ENCODE peak calls at places on chromosomes 7 and 10, in six cellular contexts. O is colonic mucosa; T is OCI-LY7; U is left ventricle myocardium inferior; E is CD8-positive, alpha-beta memory T cell; X is right cardiac atrium. Y is an unnamed sample.

GRCh38 chr7:43693687-43694398 is 35.5 kb downstream of the COA1 start:
- DNase-seq in O (no peak), T (no peak), U (no peak), E (no peak), X (no peak), Y (no peak)

GRCh38 chr7:129664029-129665012 is 52.8 kb downstream of the NRF1 start:
- DNase-seq in O (no peak), T (peak; percentile 42), U (no peak), E (no peak), X (no peak), Y (no peak)

GRCh38 chr10:23818484-23818883 is 379.6 kb downstream of the OTUD1 start:
- DNase-seq in O (no peak), T (no peak), U (no peak), E (no peak), X (no peak), Y (no peak)

GRCh38 chr7:158295966-158296797 is 291.4 kb downstream of the PTPRN2 start:
- DNase-seq in O (no peak), T (no peak), U (no peak), E (no peak), X (no peak), Y (no peak)

GRCh38 chr10:92696606-92697383 is 7.0 kb downstream of the HHEX start:
- DNase-seq in O (no peak), T (no peak), U (no peak), E (no peak), X (no peak), Y (no peak)

GRCh38 chr7:107180378-107180777 is 11.6 kb downstream of the HBP1 start:
- DNase-seq in O (peak; percentile 69), T (no peak), U (no peak), E (peak; percentile 20), X (peak; percentile 65), Y (no peak)

GRCh38 chr7:2504818-2505375 is 14.7 kb upstream of the LFNG start:
- DNase-seq in O (no peak), T (no peak), U (no peak), E (no peak), X (peak; percentile 45), Y (no peak)

GRCh38 chr7:43071604-43072003 is 40.8 kb upstream of the HECW1 start:
- DNase-seq in O (no peak), T (peak; percentile 73), U (no peak), E (no peak), X (no peak), Y (no peak)

GRCh38 chr7:14954035-14954434 is 51.5 kb upstream of the DGKB start:
- DNase-seq in O (no peak), T (no peak), U (no peak), E (no peak), X (no peak), Y (no peak)

GRCh38 chr7:3911685-3912084 is 610.6 kb downstream of the SDK1 start:
- DNase-seq in O (no peak), T (no peak), U (no peak), E (no peak), X (no peak), Y (no peak)

GRCh38 chr10:86256690-86257315 is 109.8 kb downstream of the GRID1 start:
- DNase-seq in O (no peak), T (no peak), U (no peak), E (no peak), X (no peak), Y (no peak)

GRCh38 chr7:105648561-105649401 is 67.5 kb upstream of the EFCAB10 start:
- DNase-seq in O (peak; percentile 57), T (no peak), U (no peak), E (no peak), X (no peak), Y (no peak)

GRCh38 chr7:96359876-96360275 is 38.0 kb upstream of the SLC25A13 start:
- DNase-seq in O (no peak), T (no peak), U (no peak), E (no peak), X (no peak), Y (no peak)

GRCh38 chr7:112630565-112630964 is 149.8 kb downstream of the LSMEM1 start:
- DNase-seq in O (no peak), T (no peak), U (no peak), E (no peak), X (no peak), Y (no peak)

GRCh38 chr10:88849224-88849623 is 2.4 kb downstream of the ANKRD22 start:
- DNase-seq in O (no peak), T (no peak), U (no peak), E (no peak), X (no peak), Y (no peak)

GRCh38 chr7:100585511-100586265 is at the start of gene LRCH4:
- DNase-seq in O (peak; percentile 82), T (peak; percentile 63), U (no peak), E (peak; percentile 62), X (no peak), Y (peak; percentile 65)

GRCh38 chr7:86914468-86915054 is 144.9 kb downstream of the ELAPOR2 start:
- DNase-seq in O (no peak), T (peak; percentile 37), U (no peak), E (no peak), X (no peak), Y (no peak)

GRCh38 chr7:101598422-101598957 is 30.6 kb downstream of the MYL10 start:
- DNase-seq in O (peak; percentile 95), T (no peak), U (no peak), E (no peak), X (peak; percentile 76), Y (no peak)

GRCh38 chr10:58740620-58741369 is 228.1 kb downstream of the BICC1 start:
- DNase-seq in O (no peak), T (no peak), U (no peak), E (no peak), X (peak; percentile 42), Y (no peak)

GRCh38 chr7:11203688-11204087 is 230.0 kb downstream of the PHF14 start:
- DNase-seq in O (peak; percentile 24), T (no peak), U (peak; percentile 60), E (no peak), X (peak; percentile 81), Y (peak; percentile 18)

GRCh38 chr10:34768261-34768971 is 46.7 kb downstream of the PARD3 start:
- DNase-seq in O (peak; percentile 87), T (no peak), U (peak; percentile 83), E (no peak), X (peak; percentile 94), Y (peak; percentile 71)

GRCh38 chr10:96851281-96851680 is 19.2 kb downstream of the LCOR start:
- DNase-seq in O (no peak), T (no peak), U (no peak), E (no peak), X (no peak), Y (no peak)

GRCh38 chr7:85829817-85830432 is 643.1 kb upstream of the SEMA3D start:
- DNase-seq in O (no peak), T (peak; percentile 19), U (no peak), E (no peak), X (no peak), Y (no peak)

GRCh38 chr7:102264367-102264891 is 22.2 kb upstream of the SH2B2 start:
- DNase-seq in O (no peak), T (no peak), U (no peak), E (no peak), X (no peak), Y (no peak)

GRCh38 chr7:2607913-2608899 is 23.6 kb upstream of the TTYH3 start:
- DNase-seq in O (no peak), T (no peak), U (no peak), E (no peak), X (no peak), Y (no peak)

GRCh38 chr10:95303535-95303934 is 12.7 kb upstream of the PDLIM1 start:
- DNase-seq in O (no peak), T (no peak), U (no peak), E (no peak), X (no peak), Y (no peak)

GRCh38 chr10:70738425-70739121 is 46.6 kb downstream of the TBATA start:
- DNase-seq in O (no peak), T (peak; percentile 6), U (peak; percentile 7), E (no peak), X (no peak), Y (no peak)

GRCh38 chr7:150481207-150481920 is 30.9 kb downstream of the GIMAP8 start:
- DNase-seq in O (no peak), T (no peak), U (no peak), E (peak; percentile 45), X (no peak), Y (no peak)

GRCh38 chr10:25797888-25798429 is 136.1 kb upstream of the MYO3A start:
- DNase-seq in O (no peak), T (no peak), U (no peak), E (no peak), X (no peak), Y (no peak)

GRCh38 chr10:63129888-63130287 is 3.2 kb upstream of the NRBF2 start:
- DNase-seq in O (no peak), T (no peak), U (no peak), E (no peak), X (no peak), Y (no peak)

DNA sequence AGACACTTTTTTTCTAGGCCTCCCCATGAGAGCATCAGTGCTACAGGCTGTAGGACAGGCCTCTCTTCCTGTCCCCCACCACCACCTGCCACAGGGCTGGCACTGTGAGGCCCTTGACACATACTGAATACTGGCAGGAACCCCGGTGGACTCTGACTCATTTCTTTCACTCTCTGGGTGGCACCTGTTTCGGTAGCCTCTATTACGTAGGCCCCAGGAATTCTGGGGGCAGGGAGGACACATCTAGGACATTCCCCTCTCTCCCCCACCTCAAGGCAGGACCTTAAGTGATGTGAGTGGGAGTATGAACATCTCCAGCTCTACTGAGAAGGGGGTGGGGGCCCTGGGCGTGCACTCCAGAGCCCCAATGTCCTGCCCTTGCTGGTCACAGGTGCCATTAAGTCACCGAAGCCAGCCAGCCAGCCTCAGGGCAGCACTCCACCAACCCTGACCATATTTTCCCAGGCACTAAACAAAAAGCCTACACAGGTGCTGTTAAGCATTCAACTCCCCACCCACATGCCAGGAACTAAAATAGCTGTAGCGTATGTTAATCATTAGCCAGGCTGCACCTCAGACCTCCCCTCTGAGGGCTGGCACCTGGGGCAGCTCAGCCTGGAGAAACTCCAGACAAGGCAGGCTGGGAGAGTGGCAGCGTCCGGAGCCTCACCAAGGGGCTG is 8.9 kb downstream of the ANXA11 start:
- DNase-seq in O (peak; percentile 89), T (peak; percentile 40), U (no peak), E (peak; percentile 57), X (no peak), Y (no peak)
- H3K4me1 ChIP-seq in O (peaks cover 63% of the 10 kb centered on the region), T (peaks cover 62% of the 10 kb centered on the region), U (peaks cover 100% of the 10 kb centered on the region), E (peaks cover 82% of the 10 kb centered on the region), X (peaks cover 55% of the 10 kb centered on the region), Y (peaks cover 100% of the 10 kb centered on the region)

GRCh38 chr10:44965651-44966097 is 6.1 kb downstream of the RASSF4 start:
- DNase-seq in O (peak; percentile 17), T (no peak), U (no peak), E (no peak), X (no peak), Y (peak; percentile 44)
- H3K4me1 ChIP-seq in O (peaks cover 1% of the 10 kb centered on the region), T (peaks cover 71% of the 10 kb centered on the region), U (peaks cover 100% of the 10 kb centered on the region), E (peaks cover 35% of the 10 kb centered on the region), X (peaks cover 62% of the 10 kb centered on the region), Y (peaks cover 97% of the 10 kb centered on the region)

GRCh38 chr7:77306231-77307067 is 106.8 kb upstream of the FGL2 start:
- DNase-seq in O (peak; percentile 27), T (no peak), U (no peak), E (no peak), X (no peak), Y (no peak)
- H3K4me1 ChIP-seq in O (no peaks in the 10 kb centered on the region), T (no peaks in the 10 kb centered on the region), U (peaks cover 19% of the 10 kb centered on the region), E (no peaks in the 10 kb centered on the region), X (peaks cover 5% of the 10 kb centered on the region), Y (peaks cover 6% of the 10 kb centered on the region)

GRCh38 chr7:29207469-29207868 is 12.9 kb downstream of the CHN2 start:
- DNase-seq in O (no peak), T (no peak), U (no peak), E (no peak), X (no peak), Y (no peak)
- H3K4me1 ChIP-seq in O (peaks cover 5% of the 10 kb centered on the region), T (no peaks in the 10 kb centered on the region), U (no peaks in the 10 kb centered on the region), E (peaks cover 12% of the 10 kb centered on the region), X (peaks cover 1% of the 10 kb centered on the region), Y (no peaks in the 10 kb centered on the region)

GRCh38 chr10:131858118-131858515 is 42.7 kb upstream of the PPP2R2D start:
- DNase-seq in O (no peak), T (no peak), U (no peak), E (no peak), X (no peak), Y (no peak)
- H3K4me1 ChIP-seq in O (no peaks in the 10 kb centered on the region), T (no peaks in the 10 kb centered on the region), U (no peaks in the 10 kb centered on the region), E (no peaks in the 10 kb centered on the region), X (no peaks in the 10 kb centered on the region), Y (no peaks in the 10 kb centered on the region)

Y was measured in heart right ventricle.